ENCODE peak calls at places on chromosomes 11 and 22, in six cellular contexts. H, D, I, W, E and C are unnamed samples.

GRCh38 chr11:119700030-119700429 is 29.0 kb downstream of the NECTIN1 start:
- DNase-seq in D (no peak), I (no peak), H (no peak), W (no peak), E (no peak), C (no peak)

GRCh38 chr22:44578115-44578457 is 80.1 kb upstream of the RTL6 start:
- DNase-seq in D (peak; percentile 13), W (no peak), E (no peak), I (no peak), H (no peak), C (no peak)

GRCh38 chr11:406796-407650 is 7.8 kb downstream of the SIGIRR start:
- DNase-seq in I (peak; percentile 71), D (peak; percentile 74), W (peak; percentile 78), H (no peak), E (no peak), C (peak; percentile 86)

GRCh38 chr11:69215784-69216415 is 60.2 kb downstream of the SMIM38 start:
- DNase-seq in I (peak; percentile 52), E (no peak), H (peak; percentile 39), W (peak; percentile 22), D (no peak), C (no peak)

GRCh38 chr11:13318498-13319295 is 41.1 kb downstream of the BMAL1 start:
- DNase-seq in E (no peak), D (no peak), H (no peak), W (no peak), I (no peak), C (no peak)

GRCh38 chr11:44726278-44727113 is at the start of gene TSPAN18:
- DNase-seq in H (no peak), I (no peak), E (no peak), D (peak; percentile 42), W (no peak), C (no peak)

GRCh38 chr11:70424765-70425164 is 26.4 kb downstream of the CTTN start:
- DNase-seq in D (no peak), W (no peak), E (no peak), H (no peak), I (no peak), C (no peak)

GRCh38 chr11:19347911-19348310 is 107.2 kb upstream of the E2F8 start:
- DNase-seq in W (peak; percentile 46), H (no peak), I (no peak), D (no peak), E (no peak), C (no peak)

GRCh38 chr11:68269414-68270081 is 2.2 kb downstream of the C11orf24 start:
- DNase-seq in H (no peak), E (no peak), I (peak; percentile 59), W (peak; percentile 87), D (no peak), C (no peak)

GRCh38 chr11:133776671-133777070 is 68.6 kb downstream of the SPATA19 start:
- DNase-seq in D (no peak), E (no peak), I (no peak), W (no peak), H (no peak), C (no peak)

GRCh38 chr11:59283825-59284772 is 71.4 kb upstream of the MPEG1 start:
- DNase-seq in H (peak; percentile 50), D (peak; percentile 35), E (peak; percentile 15), I (peak; percentile 63), W (peak; percentile 69), C (no peak)

GRCh38 chr11:113188433-113188834 is 125.9 kb upstream of the TTC12 start:
- DNase-seq in H (no peak), W (no peak), I (no peak), D (no peak), E (no peak), C (no peak)

GRCh38 chr11:118938491-118939411 is 13.0 kb upstream of the BCL9L start:
- DNase-seq in H (peak; percentile 83), I (no peak), E (no peak), D (no peak), W (peak; percentile 65), C (no peak)

GRCh38 chr22:49301398-49302149 is 526.1 kb downstream of the BRD1 start:
- DNase-seq in W (no peak), E (no peak), I (no peak), D (no peak), H (no peak), C (no peak)

GRCh38 chr11:85776951-85777602 is 33.9 kb downstream of the SYTL2 start:
- DNase-seq in I (no peak), W (no peak), H (no peak), E (no peak), D (no peak), C (no peak)

GRCh38 chr22:50105529-50106100 is 15.8 kb downstream of the MOV10L1 start:
- DNase-seq in H (no peak), W (peak; percentile 53), I (peak; percentile 61), D (no peak), E (peak; percentile 35), C (no peak)

GRCh38 chr11:60130496-60130895 is 42.0 kb downstream of the MS4A2 start:
- DNase-seq in H (peak; percentile 59), I (no peak), W (peak; percentile 2), D (no peak), E (no peak), C (no peak)

GRCh38 chr11:16890442-16890841 is 123.8 kb downstream of the PLEKHA7 start:
- DNase-seq in E (no peak), W (no peak), D (no peak), I (no peak), H (no peak), C (no peak)